ENCODE peak calls at places on chromosomes 1 and 21, in seven cellular contexts. X, Y, C, R, O, A and W are unnamed samples.

GRCh38 chr1:8711161-8711560 is 106.3 kb downstream of the RERE start:
- DNase-seq in O (no peak), X (no peak), Y (no peak), A (no peak), R (no peak), C (no peak), W (no peak)

GRCh38 chr1:156813750-156814570 is 2.7 kb downstream of the SH2D2A start:
- DNase-seq in Y (peak; percentile 33), X (peak; percentile 87), R (peak; percentile 43), C (peak; percentile 27), A (peak; percentile 91), O (peak; percentile 34), W (peak; percentile 89)

GRCh38 chr21:34274001-34274400 is 89.8 kb upstream of the KCNE2 start:
- DNase-seq in X (no peak), R (no peak), A (no peak), C (no peak), Y (peak; percentile 28), O (no peak), W (no peak)

GRCh38 chr1:17425806-17426205 is 13.7 kb downstream of the RCC2 start:
- DNase-seq in O (no peak), R (no peak), A (no peak), C (no peak), Y (no peak), X (no peak), W (no peak)

GRCh38 chr1:33182452-33182851 is 609 bp upstream of the TRIM62 start:
- DNase-seq in O (no peak), R (peak; percentile 69), C (no peak), A (peak; percentile 48), Y (peak; percentile 65), X (no peak), W (peak; percentile 18)

GRCh38 chr1:160723332-160723731 is 11.7 kb upstream of the CD48 start:
- DNase-seq in O (no peak), A (no peak), X (no peak), R (no peak), Y (no peak), C (no peak), W (no peak)

GRCh38 chr1:206470692-206471414 is 577 bp downstream of the IKBKE start:
- DNase-seq in Y (peak; percentile 90), C (no peak), A (peak; percentile 71), R (peak; percentile 89), O (no peak), X (peak; percentile 70), W (peak; percentile 73)

GRCh38 chr1:39509360-39510009 is 18.0 kb downstream of the BMP8A start:
- DNase-seq in O (no peak), X (no peak), C (no peak), Y (peak; percentile 38), R (no peak), A (no peak), W (no peak)

GRCh38 chr1:1782399-1783221 is 4.3 kb upstream of the NADK start:
- DNase-seq in A (peak; percentile 79), R (peak; percentile 61), Y (peak; percentile 54), O (no peak), X (peak; percentile 80), C (no peak), W (peak; percentile 68)

GRCh38 chr1:37851782-37852210 is 7.6 kb downstream of the MTF1 start:
- DNase-seq in C (no peak), X (no peak), O (no peak), A (no peak), R (no peak), Y (peak; percentile 26), W (no peak)

GRCh38 chr21:44083631-44084291 is 23.4 kb upstream of the PWP2 start:
- DNase-seq in X (no peak), O (no peak), R (no peak), Y (no peak), A (no peak), C (no peak), W (no peak)

DNA sequence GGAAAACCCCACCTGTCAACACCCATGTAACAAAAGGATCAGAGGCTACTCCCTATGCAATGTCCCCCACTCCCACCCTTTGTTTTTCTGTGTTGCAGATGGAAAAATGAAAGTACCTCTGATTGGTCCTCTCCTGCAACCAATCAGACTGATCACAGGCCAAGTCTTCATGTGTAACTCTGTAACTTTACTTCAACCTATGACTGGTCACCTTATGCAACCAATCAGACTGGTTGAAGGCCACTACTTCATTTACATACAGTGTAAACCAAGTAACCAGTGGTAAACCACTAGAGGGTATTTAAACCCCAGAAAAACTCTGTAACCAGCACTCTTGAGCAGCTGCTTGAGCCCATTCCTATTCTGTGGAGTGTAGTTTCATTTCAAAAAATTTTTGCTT is 266.3 kb upstream of the OLFM3 start:
- DNase-seq in O (no peak), A (no peak), C (no peak), X (no peak), R (no peak), Y (no peak), W (peak; percentile 1)
- H2AK5ac ChIP-seq in O (no peak overlapping the region), A (no peak overlapping the region), C (no peak overlapping the region), X (no peak overlapping the region), R (no peak overlapping the region), Y (no peak overlapping the region), W (no peak overlapping the region)

GRCh38 chr1:108190001-108190634 is 10.0 kb downstream of the SLC25A24 start:
- DNase-seq in O (no peak), X (no peak), R (no peak), A (no peak), C (no peak), Y (no peak), W (no peak)

GRCh38 chr1:108192581-108192980 is 7.6 kb downstream of the SLC25A24 start:
- DNase-seq in O (no peak), X (no peak), C (no peak), Y (no peak), A (no peak), R (no peak), W (no peak)

GRCh38 chr1:108193333-108193732 is 6.8 kb downstream of the SLC25A24 start:
- DNase-seq in X (no peak), Y (no peak), C (no peak), O (no peak), A (no peak), R (no peak), W (no peak)

GRCh38 chr1:108190686-108191416 is 9.3 kb downstream of the SLC25A24 start:
- DNase-seq in O (no peak), X (no peak), Y (no peak), A (no peak), R (no peak), C (no peak), W (no peak)

DNA sequence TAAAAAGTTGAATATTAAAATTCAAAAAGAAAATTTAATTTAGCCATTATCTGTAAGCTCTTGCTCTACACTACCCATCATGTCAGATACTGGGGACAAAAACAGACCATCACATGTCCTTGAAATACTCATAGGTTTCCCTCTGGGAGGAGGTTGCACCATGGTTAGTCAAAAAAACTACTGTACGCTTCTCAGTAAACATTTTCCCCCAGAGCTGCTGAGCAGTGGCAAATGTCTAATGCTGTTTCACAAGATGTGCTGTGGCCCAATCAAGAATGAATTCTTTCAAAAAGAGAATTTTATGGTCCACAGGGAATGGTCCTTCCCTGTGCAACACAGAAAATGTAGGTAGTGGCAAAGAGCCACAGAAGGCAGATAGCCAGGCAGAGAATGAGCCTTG is 6.1 kb downstream of the SLC25A24 start:
- DNase-seq in R (peak; percentile 9), C (no peak), O (no peak), A (no peak), X (no peak), Y (no peak), W (no peak)
- H2AK5ac ChIP-seq in R (no peak overlapping the region), C (no peak overlapping the region), O (no peak overlapping the region), A (no peak overlapping the region), X (no peak overlapping the region), Y (no peak overlapping the region), W (no peak overlapping the region)

GRCh38 chr1:109268431-109269211 is 14.3 kb downstream of the PSRC1 start:
- DNase-seq in A (no peak), R (no peak), O (no peak), Y (no peak), C (no peak), X (no peak), W (no peak)

GRCh38 chr1:109269981-109270622 is 12.8 kb downstream of the PSRC1 start:
- DNase-seq in O (no peak), A (no peak), C (no peak), R (no peak), X (no peak), Y (no peak), W (no peak)

GRCh38 chr1:109270623-109271317 is 12.2 kb downstream of the PSRC1 start:
- DNase-seq in A (no peak), R (no peak), C (no peak), X (no peak), O (no peak), Y (no peak), W (no peak)

GRCh38 chr1:109267743-109268300 is 15.1 kb downstream of the PSRC1 start:
- DNase-seq in R (no peak), X (no peak), Y (no peak), O (peak; percentile 93), C (no peak), A (no peak), W (peak; percentile 50)

DNA sequence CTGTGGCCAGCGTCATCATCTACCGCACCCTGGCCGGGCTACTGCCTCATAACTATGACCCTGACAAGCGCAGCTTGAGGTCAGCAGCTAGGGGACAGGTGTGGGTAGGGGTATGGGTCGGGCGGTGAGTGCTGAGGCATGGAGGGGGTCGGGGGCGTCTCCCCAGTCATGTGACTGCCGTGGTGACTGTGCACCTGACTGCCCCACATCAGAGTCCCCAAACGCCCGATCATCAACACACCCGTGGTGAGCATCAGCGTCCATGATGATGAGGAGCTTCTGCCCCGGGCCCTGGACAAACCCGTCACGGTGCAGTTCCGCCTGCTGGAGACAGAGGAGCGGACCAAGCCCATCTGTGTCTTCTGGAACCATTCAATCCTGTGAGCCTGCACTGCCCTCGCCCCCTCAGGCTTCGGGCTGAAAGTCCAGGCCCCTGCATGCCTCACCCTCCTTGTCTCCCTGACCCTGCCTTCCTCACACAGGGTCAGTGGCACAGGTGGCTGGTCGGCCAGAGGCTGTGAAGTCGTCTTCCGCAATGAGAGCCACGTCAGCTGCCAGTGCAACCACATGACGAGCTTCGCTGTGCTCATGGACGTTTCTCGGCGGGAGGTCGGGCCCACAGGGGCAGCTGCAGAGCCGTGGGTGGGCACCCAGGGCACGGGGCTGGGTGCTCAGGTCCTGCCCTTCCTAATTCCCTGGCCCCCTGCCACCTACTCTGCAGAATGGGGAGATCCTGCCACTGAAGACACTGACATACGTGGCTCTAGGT is 13.5 kb downstream of the PSRC1 start:
- DNase-seq in R (no peak), X (no peak), C (no peak), O (no peak), A (no peak), Y (no peak), W (no peak)
- H2AK5ac ChIP-seq in R (no peak overlapping the region), X (no peak overlapping the region), C (no peak overlapping the region), O (no peak overlapping the region), A (no peak overlapping the region), Y (peak overlapping the region; percentile 8), W (no peak overlapping the region)

GRCh38 chr1:75208862-75209261 is 74.7 kb downstream of the LHX8 start:
- DNase-seq in X (no peak), R (no peak), Y (no peak), O (no peak), A (no peak), C (no peak), W (no peak)

GRCh38 chr1:75198163-75198562 is 64.0 kb downstream of the LHX8 start:
- DNase-seq in O (no peak), Y (no peak), C (no peak), X (no peak), A (no peak), R (no peak), W (no peak)

GRCh38 chr1:75202751-75203150 is 68.6 kb downstream of the LHX8 start:
- DNase-seq in A (no peak), R (no peak), O (no peak), Y (no peak), C (no peak), X (no peak), W (no peak)

GRCh38 chr1:75198761-75199160 is 64.6 kb downstream of the LHX8 start:
- DNase-seq in A (no peak), R (no peak), O (no peak), X (no peak), Y (no peak), C (no peak), W (no peak)

GRCh38 chr1:75203415-75204277 is 69.5 kb downstream of the LHX8 start:
- DNase-seq in C (peak; percentile 50), O (peak; percentile 36), X (no peak), R (peak; percentile 66), A (no peak), Y (peak; percentile 47), W (peak; percentile 72)
- H2AK5ac ChIP-seq in C (no peak overlapping the region), O (no peak overlapping the region), X (no peak overlapping the region), R (no peak overlapping the region), A (no peak overlapping the region), Y (no peak overlapping the region), W (no peak overlapping the region)